ENCODE peak calls at places on chromosomes 5 and 9, in four cellular contexts. Q is activated CD4-positive, alpha-beta T cell treated with anti-CD3 and anti-CD28 coated beads for 24 hours; A is stimulated activated CD8-positive, alpha-beta memory T cell treated with anti-CD3 and anti-CD28 coated beads, Interleukin-15, amount 100 ng/mL, for 4 hours; V is cardiac muscle cell. W is an unnamed sample.

GRCh38 chr5:88883059-88883565 is at the start of gene MEF2C:
- DNase-seq in V (peak; percentile 84), Q (no peak), A (no peak), W (peak; percentile 67)

GRCh38 chr9:96514108-96514824 is 64.3 kb downstream of the HABP4 start:
- DNase-seq in A (no peak), Q (no peak), V (no peak), W (no peak)

GRCh38 chr9:87872079-87872624 is 10.5 kb upstream of the SPATA31E1 start:
- DNase-seq in V (peak; percentile 6), Q (no peak), A (no peak), W (no peak)

GRCh38 chr9:81414836-81415235 is 274.5 kb downstream of the TLE1 start:
- DNase-seq in A (no peak), V (no peak), Q (no peak), W (no peak)

GRCh38 chr5:61162832-61163567 is 732 bp upstream of the SMIM15 start:
- DNase-seq in Q (no peak), A (no peak), V (peak; percentile 51), W (peak; percentile 50)

GRCh38 chr5:16456103-16456832 is 9.3 kb downstream of the ZNF622 start:
- DNase-seq in Q (no peak), A (no peak), V (peak; percentile 77), W (peak; percentile 46)

GRCh38 chr9:27470291-27470805 is 53.7 kb upstream of the IFNK start:
- DNase-seq in Q (no peak), V (no peak), A (no peak), W (no peak)

GRCh38 chr5:119059740-119060255 is 11.1 kb upstream of the DMXL1 start:
- DNase-seq in V (no peak), A (no peak), Q (no peak), W (no peak)

GRCh38 chr5:38384396-38384795 is 126.0 kb downstream of the EGFLAM start:
- DNase-seq in V (no peak), A (no peak), Q (no peak), W (no peak)

GRCh38 chr9:94812343-94812742 is 85.8 kb downstream of the AOPEP start:
- DNase-seq in A (no peak), Q (no peak), V (no peak), W (no peak)

GRCh38 chr9:86720893-86721698 is 226.2 kb downstream of the GAS1 start:
- DNase-seq in V (no peak), A (no peak), Q (no peak), W (no peak)

GRCh38 chr9:16133556-16134227 is 580.8 kb downstream of the CCDC171 start:
- DNase-seq in Q (no peak), V (peak; percentile 82), A (no peak), W (peak; percentile 64)

GRCh38 chr5:82494942-82495341 is 216.8 kb upstream of the RPS23 start:
- DNase-seq in V (no peak), Q (no peak), A (no peak), W (no peak)

GRCh38 chr5:100900142-100900795 is 2.8 kb downstream of the ST8SIA4 start:
- DNase-seq in A (no peak), Q (no peak), V (peak; percentile 5), W (no peak)

GRCh38 chr9:78654324-78654723 is 357.4 kb downstream of the PSAT1 start:
- DNase-seq in Q (no peak), V (no peak), A (no peak), W (no peak)

GRCh38 chr9:137422668-137423000 is 328 bp downstream of the EXD3 start:
- DNase-seq in A (no peak), Q (no peak), V (peak; percentile 64), W (no peak)

GRCh38 chr5:57824047-57824446 is 341.4 kb upstream of the ACTBL2 start:
- DNase-seq in V (no peak), A (no peak), Q (no peak), W (no peak)

GRCh38 chr5:65213921-65214525 is 267.7 kb downstream of the ADAMTS6 start:
- DNase-seq in V (peak; percentile 27), Q (no peak), A (no peak), W (no peak)

GRCh38 chr9:126704157-126704941 is 90.6 kb downstream of the LMX1B start:
- DNase-seq in Q (no peak), A (no peak), V (no peak), W (peak; percentile 41)

GRCh38 chr5:138180183-138180782 is 1.4 kb downstream of the KIF20A start:
- DNase-seq in A (no peak), Q (no peak), V (peak; percentile 57), W (peak; percentile 58)

GRCh38 chr5:83281658-83282057 is 189.9 kb upstream of the VCAN start:
- DNase-seq in A (no peak), Q (no peak), V (no peak), W (no peak)

GRCh38 chr9:111730937-111731567 is 63.7 kb downstream of the SHOC1 start:
- DNase-seq in Q (no peak), V (peak; percentile 23), A (no peak), W (no peak)

GRCh38 chr9:37040508-37041127 is 6.5 kb upstream of the PAX5 start:
- DNase-seq in Q (no peak), A (no peak), V (no peak), W (no peak)

GRCh38 chr5:132840896-132841818 is 10.7 kb upstream of the SHROOM1 start:
- DNase-seq in A (no peak), V (no peak), Q (no peak), W (no peak)

GRCh38 chr5:169121631-169122420 is 179.1 kb downstream of the SLIT3 start:
- DNase-seq in Q (no peak), A (no peak), V (no peak), W (no peak)

GRCh38 chr5:16889972-16890519 is 46.0 kb downstream of the MYO10 start:
- DNase-seq in Q (no peak), V (no peak), A (no peak), W (no peak)

W was measured in GM13976.